ENCODE peak calls at places on chromosome 4, in seven cellular contexts. I, W, O, N, E, X and H are unnamed samples.

GRCh38 chr4:30172416-30172815 is 547.8 kb upstream of the PCDH7 start:
- DNase-seq in I (no peak), W (no peak), O (no peak), N (no peak), E (no peak), X (no peak), H (peak; percentile 9)

GRCh38 chr4:95124906-95125504 is 367.2 kb downstream of the BMPR1B start:
- DNase-seq in I (no peak), W (no peak), O (peak; percentile 47), N (peak; percentile 26), E (peak; percentile 21), X (no peak), H (peak; percentile 88)

GRCh38 chr4:98210293-98210692 is 50.9 kb upstream of the RAP1GDS1 start:
- DNase-seq in I (no peak), W (no peak), O (no peak), N (no peak), E (no peak), X (no peak), H (no peak)

GRCh38 chr4:165779950-165780670 is 92.9 kb upstream of the TLL1 start:
- DNase-seq in I (no peak), W (no peak), O (peak; percentile 40), N (peak; percentile 15), E (no peak), X (no peak), H (no peak)

GRCh38 chr4:176193126-176193525 is 2.3 kb downstream of the SPATA4 start:
- DNase-seq in I (no peak), W (no peak), O (peak; percentile 51), N (no peak), E (no peak), X (no peak), H (peak; percentile 4)

GRCh38 chr4:158667651-158668198 is 4.0 kb downstream of the C4orf46 start:
- DNase-seq in I (no peak), W (no peak), O (no peak), N (no peak), E (peak; percentile 68), X (no peak), H (peak; percentile 50)

GRCh38 chr4:20347526-20347925 is 95.8 kb downstream of the SLIT2 start:
- DNase-seq in I (no peak), W (no peak), O (no peak), N (no peak), E (no peak), X (no peak), H (peak; percentile 75)

GRCh38 chr4:158121203-158121586 is 51.6 kb downstream of the GASK1B start:
- DNase-seq in I (no peak), W (no peak), O (peak; percentile 99), N (peak; percentile 12), E (no peak), X (peak; percentile 36), H (peak; percentile 97)

GRCh38 chr4:147639388-147639787 is 22.2 kb downstream of the TMEM184C start:
- DNase-seq in I (no peak), W (no peak), O (no peak), N (no peak), E (no peak), X (no peak), H (peak; percentile 66)

GRCh38 chr4:13980317-13980716 is 352.8 kb upstream of the BOD1L1 start:
- DNase-seq in I (no peak), W (no peak), O (peak; percentile 98), N (no peak), E (no peak), X (no peak), H (peak; percentile 84)

GRCh38 chr4:107258359-107258758 is 222.2 kb upstream of the DKK2 start:
- DNase-seq in I (no peak), W (no peak), O (peak; percentile 81), N (no peak), E (no peak), X (no peak), H (peak; percentile 42)

GRCh38 chr4:3770323-3771166 is 4.4 kb downstream of the ADRA2C start:
- DNase-seq in I (no peak), W (no peak), O (no peak), N (no peak), E (no peak), X (no peak), H (no peak)

GRCh38 chr4:24747234-24747975 is 48.0 kb upstream of the SOD3 start:
- DNase-seq in I (no peak), W (no peak), O (no peak), N (no peak), E (no peak), X (no peak), H (no peak)

GRCh38 chr4:77072195-77072753 is 3.5 kb downstream of the CCNI start:
- DNase-seq in I (no peak), W (no peak), O (no peak), N (peak; percentile 76), E (no peak), X (no peak), H (no peak)

GRCh38 chr4:47002593-47002992 is 9.2 kb upstream of the GABRA4 start:
- DNase-seq in I (no peak), W (no peak), O (no peak), N (no peak), E (peak; percentile 18), X (no peak), H (peak; percentile 61)

GRCh38 chr4:100087743-100088142 is 102.5 kb downstream of the DDIT4L start:
- DNase-seq in I (no peak), W (no peak), O (no peak), N (no peak), E (no peak), X (no peak), H (no peak)

GRCh38 chr4:76208005-76208765 is 5.4 kb downstream of the SCARB2 start:
- DNase-seq in I (peak; percentile 84), W (peak; percentile 68), O (peak; percentile 73), N (peak; percentile 86), E (no peak), X (peak; percentile 82), H (peak; percentile 88)

GRCh38 chr4:159042097-159042605 is 60.7 kb upstream of the RAPGEF2 start:
- DNase-seq in I (no peak), W (no peak), O (no peak), N (peak; percentile 9), E (no peak), X (peak; percentile 39), H (no peak)

GRCh38 chr4:85774489-85774888 is 299.5 kb downstream of the ARHGAP24 start:
- DNase-seq in I (no peak), W (no peak), O (no peak), N (no peak), E (no peak), X (no peak), H (no peak)

GRCh38 chr4:16693641-16694040 is 204.8 kb downstream of the LDB2 start:
- DNase-seq in I (no peak), W (no peak), O (no peak), N (no peak), E (peak; percentile 10), X (no peak), H (no peak)

GRCh38 chr4:169009281-169010124 is 552 bp downstream of the CBR4 start:
- DNase-seq in I (peak; percentile 79), W (peak; percentile 59), O (peak; percentile 35), N (peak; percentile 76), E (peak; percentile 36), X (peak; percentile 72), H (peak; percentile 71)

GRCh38 chr4:25030283-25031076 is at the start of gene LGI2:
- DNase-seq in I (no peak), W (peak; percentile 51), O (peak; percentile 12), N (peak; percentile 79), E (peak; percentile 89), X (peak; percentile 67), H (peak; percentile 45)

GRCh38 chr4:164109517-164109916 is 615.0 kb downstream of the TMA16 start:
- DNase-seq in I (no peak), W (no peak), O (peak; percentile 66), N (no peak), E (no peak), X (no peak), H (no peak)

GRCh38 chr4:156779046-156779445 is 192.6 kb downstream of the PDGFC start:
- DNase-seq in I (no peak), W (no peak), O (peak; percentile 74), N (no peak), E (no peak), X (no peak), H (peak; percentile 45)

GRCh38 chr4:141328550-141329173 is 108.0 kb downstream of the ZNF330 start:
- DNase-seq in I (no peak), W (no peak), O (no peak), N (no peak), E (no peak), X (no peak), H (no peak)

GRCh38 chr4:173088144-173088543 is 80.5 kb upstream of the GALNT7 start:
- DNase-seq in I (no peak), W (no peak), O (no peak), N (no peak), E (no peak), X (no peak), H (no peak)

GRCh38 chr4:187996502-187997177 is 1.1 kb downstream of the ZFP42 start:
- DNase-seq in I (no peak), W (no peak), O (no peak), N (no peak), E (peak; percentile 86), X (no peak), H (no peak)

GRCh38 chr4:133151301-133151680 is 2.2 kb downstream of the PCDH10 start:
- DNase-seq in I (no peak), W (no peak), O (peak; percentile 30), N (peak; percentile 17), E (peak; percentile 60), X (no peak), H (peak; percentile 51)

GRCh38 chr4:25862411-25863346 is at the start of gene SEL1L3:
- DNase-seq in I (no peak), W (peak; percentile 48), O (no peak), N (peak; percentile 77), E (peak; percentile 95), X (peak; percentile 58), H (peak; percentile 67)

GRCh38 chr4:160091631-160092030 is 988.8 kb downstream of the RAPGEF2 start:
- DNase-seq in I (no peak), W (no peak), O (no peak), N (no peak), E (no peak), X (no peak), H (no peak)

GRCh38 chr4:1962980-1963379 is 45.8 kb downstream of the NELFA start:
- DNase-seq in I (no peak), W (no peak), O (no peak), N (no peak), E (no peak), X (no peak), H (no peak)
- H3K36me3 ChIP-seq in I (peaks cover 49% of the 10 kb centered on the region), W (peaks cover 59% of the 10 kb centered on the region), O (peaks cover 35% of the 10 kb centered on the region), N (no peaks in the 10 kb centered on the region), E (peaks cover 30% of the 10 kb centered on the region), X (peaks cover 63% of the 10 kb centered on the region), H (peaks cover 21% of the 10 kb centered on the region)

GRCh38 chr4:7765676-7766075 is 174.0 kb downstream of the AFAP1 start:
- DNase-seq in I (no peak), W (no peak), O (no peak), N (no peak), E (no peak), X (no peak), H (no peak)
- H3K36me3 ChIP-seq in I (peaks cover 70% of the 10 kb centered on the region), W (peaks cover 52% of the 10 kb centered on the region), O (peaks cover 67% of the 10 kb centered on the region), N (no peaks in the 10 kb centered on the region), E (no peaks in the 10 kb centered on the region), X (peaks cover 71% of the 10 kb centered on the region), H (peaks cover 98% of the 10 kb centered on the region)

GRCh38 chr4:1940566-1940965 is 68.2 kb downstream of the NELFA start:
- DNase-seq in I (no peak), W (no peak), O (no peak), N (no peak), E (no peak), X (no peak), H (no peak)
- H3K36me3 ChIP-seq in I (peaks cover 36% of the 10 kb centered on the region), W (peaks cover 77% of the 10 kb centered on the region), O (peaks cover 23% of the 10 kb centered on the region), N (no peaks in the 10 kb centered on the region), E (peaks cover 7% of the 10 kb centered on the region), X (peaks cover 72% of the 10 kb centered on the region), H (peaks cover 17% of the 10 kb centered on the region)

GRCh38 chr4:8908206-8908893 is 36.7 kb upstream of the HMX1 start:
- DNase-seq in I (peak; percentile 45), W (no peak), O (no peak), N (peak; percentile 3), E (peak; percentile 61), X (peak; percentile 9), H (no peak)
- H3K36me3 ChIP-seq in I (no peaks in the 10 kb centered on the region), W (no peaks in the 10 kb centered on the region), O (no peaks in the 10 kb centered on the region), N (no peaks in the 10 kb centered on the region), E (no peaks in the 10 kb centered on the region), X (no peaks in the 10 kb centered on the region), H (no peaks in the 10 kb centered on the region)